ENCODE peak calls at places on chromosomes 16 and 17, in four cellular contexts. One of them, this sample, is unnamed.

GRCh38 chr17:42422958-42423712 is at the start of gene CAVIN1:
- DNase-seq in CD4-positive, alpha-beta T cell: no peak
- DNase-seq in GM23248: peak; percentile 99
- DNase-seq in CD8-positive, alpha-beta T cell: no peak
- DNase-seq in this sample: peak; percentile 95

GRCh38 chr17:64085650-64086005 is 44.3 kb downstream of the ERN1 start:
- DNase-seq in CD4-positive, alpha-beta T cell: no peak
- DNase-seq in GM23248: no peak
- DNase-seq in CD8-positive, alpha-beta T cell: no peak
- DNase-seq in this sample: no peak

GRCh38 chr17:77491921-77492445 is 351.2 kb downstream of the SEC14L1 start:
- DNase-seq in CD4-positive, alpha-beta T cell: no peak
- DNase-seq in GM23248: no peak
- DNase-seq in CD8-positive, alpha-beta T cell: no peak
- DNase-seq in this sample: no peak

GRCh38 chr16:67762385-67762784 is 43.3 kb upstream of the GFOD2 start:
- DNase-seq in CD4-positive, alpha-beta T cell: no peak
- DNase-seq in GM23248: no peak
- DNase-seq in CD8-positive, alpha-beta T cell: no peak
- DNase-seq in this sample: no peak

GRCh38 chr17:75404739-75405364 is 626 bp downstream of the GRB2 start:
- DNase-seq in CD4-positive, alpha-beta T cell: peak; percentile 40
- DNase-seq in GM23248: peak; percentile 77
- DNase-seq in CD8-positive, alpha-beta T cell: peak; percentile 20
- DNase-seq in this sample: no peak

GRCh38 chr17:44191941-44192496 is 5.2 kb downstream of the TMUB2 start:
- DNase-seq in CD4-positive, alpha-beta T cell: no peak
- DNase-seq in GM23248: no peak
- DNase-seq in CD8-positive, alpha-beta T cell: no peak
- DNase-seq in this sample: no peak

GRCh38 chr16:21088646-21089538 is 61.8 kb downstream of the DNAH3 start:
- DNase-seq in CD4-positive, alpha-beta T cell: no peak
- DNase-seq in GM23248: peak; percentile 86
- DNase-seq in CD8-positive, alpha-beta T cell: no peak
- DNase-seq in this sample: peak; percentile 80

GRCh38 chr17:75130632-75131277 is 787 bp downstream of the NT5C start:
- DNase-seq in CD4-positive, alpha-beta T cell: no peak
- DNase-seq in GM23248: peak; percentile 76
- DNase-seq in CD8-positive, alpha-beta T cell: no peak
- DNase-seq in this sample: peak; percentile 39

GRCh38 chr16:21524068-21524751 is 75.2 kb upstream of the METTL9 start:
- DNase-seq in CD4-positive, alpha-beta T cell: no peak
- DNase-seq in GM23248: peak; percentile 3
- DNase-seq in CD8-positive, alpha-beta T cell: no peak
- DNase-seq in this sample: no peak

GRCh38 chr17:76207670-76208069 is 32.6 kb downstream of the RNF157 start:
- DNase-seq in CD4-positive, alpha-beta T cell: no peak
- DNase-seq in GM23248: no peak
- DNase-seq in CD8-positive, alpha-beta T cell: no peak
- DNase-seq in this sample: no peak

GRCh38 chr16:27455700-27456099 is 53.7 kb downstream of the IL21R start:
- DNase-seq in CD4-positive, alpha-beta T cell: no peak
- DNase-seq in GM23248: no peak
- DNase-seq in CD8-positive, alpha-beta T cell: no peak
- DNase-seq in this sample: no peak

GRCh38 chr17:8488931-8489330 is 53.2 kb downstream of the NDEL1 start:
- DNase-seq in CD4-positive, alpha-beta T cell: no peak
- DNase-seq in GM23248: peak; percentile 99
- DNase-seq in CD8-positive, alpha-beta T cell: no peak
- DNase-seq in this sample: peak; percentile 98

GRCh38 chr17:41434313-41434895 is 6.4 kb downstream of the KRT38 start:
- DNase-seq in CD4-positive, alpha-beta T cell: no peak
- DNase-seq in GM23248: no peak
- DNase-seq in CD8-positive, alpha-beta T cell: no peak
- DNase-seq in this sample: no peak

GRCh38 chr16:3945751-3946603 is 65.5 kb upstream of the CREBBP start:
- DNase-seq in CD4-positive, alpha-beta T cell: no peak
- DNase-seq in GM23248: peak; percentile 99
- DNase-seq in CD8-positive, alpha-beta T cell: no peak
- DNase-seq in this sample: peak; percentile 97

GRCh38 chr16:72042157-72042660 is 12.1 kb upstream of the HP start:
- DNase-seq in CD4-positive, alpha-beta T cell: no peak
- DNase-seq in GM23248: no peak
- DNase-seq in CD8-positive, alpha-beta T cell: no peak
- DNase-seq in this sample: peak; percentile 31

GRCh38 chr16:22721497-22722100 is 92.4 kb upstream of the HS3ST2 start:
- DNase-seq in CD4-positive, alpha-beta T cell: no peak
- DNase-seq in GM23248: peak; percentile 7
- DNase-seq in CD8-positive, alpha-beta T cell: no peak
- DNase-seq in this sample: no peak

GRCh38 chr16:49884033-49884707 is 28.3 kb upstream of the ZNF423 start:
- DNase-seq in CD4-positive, alpha-beta T cell: no peak
- DNase-seq in GM23248: peak; percentile 14
- DNase-seq in CD8-positive, alpha-beta T cell: no peak
- DNase-seq in this sample: no peak

GRCh38 chr16:89437251-89437987 is 52.9 kb downstream of the ANKRD11 start:
- DNase-seq in CD4-positive, alpha-beta T cell: no peak
- DNase-seq in GM23248: no peak
- DNase-seq in CD8-positive, alpha-beta T cell: no peak
- DNase-seq in this sample: no peak

GRCh38 chr16:88002749-88003148 is 51.5 kb downstream of the BANP start:
- DNase-seq in CD4-positive, alpha-beta T cell: no peak
- DNase-seq in GM23248: no peak
- DNase-seq in CD8-positive, alpha-beta T cell: no peak
- DNase-seq in this sample: no peak

GRCh38 chr17:41439375-41439774 is 1.4 kb downstream of the KRT38 start:
- DNase-seq in CD4-positive, alpha-beta T cell: no peak
- DNase-seq in GM23248: peak; percentile 23
- DNase-seq in CD8-positive, alpha-beta T cell: no peak
- DNase-seq in this sample: no peak

GRCh38 chr16:12178251-12178990 is 201.9 kb downstream of the SNX29 start:
- DNase-seq in CD4-positive, alpha-beta T cell: no peak
- DNase-seq in GM23248: peak; percentile 90
- DNase-seq in CD8-positive, alpha-beta T cell: no peak
- DNase-seq in this sample: peak; percentile 86

GRCh38 chr17:40024901-40025300 is 9.7 kb downstream of the CSF3 start:
- DNase-seq in CD4-positive, alpha-beta T cell: no peak
- DNase-seq in GM23248: peak; percentile 81
- DNase-seq in CD8-positive, alpha-beta T cell: no peak
- DNase-seq in this sample: peak; percentile 22

GRCh38 chr17:65967372-65967771 is 224.6 kb downstream of the CEP112 start:
- DNase-seq in CD4-positive, alpha-beta T cell: no peak
- DNase-seq in GM23248: no peak
- DNase-seq in CD8-positive, alpha-beta T cell: no peak
- DNase-seq in this sample: no peak

GRCh38 chr16:17205279-17206139 is 265.3 kb downstream of the XYLT1 start:
- DNase-seq in CD4-positive, alpha-beta T cell: no peak
- DNase-seq in GM23248: peak; percentile 44
- DNase-seq in CD8-positive, alpha-beta T cell: no peak
- DNase-seq in this sample: peak; percentile 53

GRCh38 chr16:69329369-69330285 is 761 bp downstream of the PDF start:
- DNase-seq in CD4-positive, alpha-beta T cell: peak; percentile 26
- DNase-seq in GM23248: peak; percentile 53
- DNase-seq in CD8-positive, alpha-beta T cell: no peak
- DNase-seq in this sample: no peak

GRCh38 chr16:19974607-19975006 is 90.0 kb upstream of the GPRC5B start:
- DNase-seq in CD4-positive, alpha-beta T cell: no peak
- DNase-seq in GM23248: no peak
- DNase-seq in CD8-positive, alpha-beta T cell: no peak
- DNase-seq in this sample: no peak

GRCh38 chr16:76574651-76575050 is 297.4 kb downstream of the CNTNAP4 start:
- DNase-seq in CD4-positive, alpha-beta T cell: no peak
- DNase-seq in GM23248: no peak
- DNase-seq in CD8-positive, alpha-beta T cell: no peak
- DNase-seq in this sample: no peak

GRCh38 chr17:63700528-63701441 is 860 bp upstream of the LIMD2 start:
- DNase-seq in CD4-positive, alpha-beta T cell: no peak
- DNase-seq in GM23248: peak; percentile 79
- DNase-seq in CD8-positive, alpha-beta T cell: no peak
- DNase-seq in this sample: peak; percentile 50

GRCh38 chr17:17425591-17425990 is 51.2 kb upstream of the MED9 start:
- DNase-seq in CD4-positive, alpha-beta T cell: no peak
- DNase-seq in GM23248: peak; percentile 53
- DNase-seq in CD8-positive, alpha-beta T cell: no peak
- DNase-seq in this sample: no peak

DNA sequence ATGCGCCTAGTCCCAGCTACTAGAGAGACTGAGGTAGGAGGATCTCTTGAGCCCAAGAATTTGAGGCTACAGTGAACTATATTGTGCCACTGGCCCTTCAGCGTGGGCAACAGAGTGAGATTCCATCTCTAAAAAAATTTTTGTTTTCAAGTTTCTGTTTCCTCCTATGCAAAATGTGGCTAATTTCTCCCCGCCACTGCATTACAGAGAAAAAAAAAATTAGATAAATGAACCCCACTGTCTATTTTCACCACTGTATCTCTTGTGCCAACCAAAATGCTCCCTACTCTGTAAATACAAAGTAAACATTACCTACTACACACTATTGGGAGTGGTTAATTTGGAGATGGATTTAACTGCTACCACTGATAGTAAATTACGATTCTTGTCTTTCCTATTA is 2.0 kb downstream of the MARF1 start:
- DNase-seq in CD4-positive, alpha-beta T cell: no peak
- DNase-seq in GM23248: no peak
- DNase-seq in CD8-positive, alpha-beta T cell: no peak
- DNase-seq in this sample: no peak
- H3K27ac ChIP-seq in CD4-positive, alpha-beta T cell: peak overlapping the region; percentile 69
- H3K27ac ChIP-seq in GM23248: no peak overlapping the region
- H3K27ac ChIP-seq in CD8-positive, alpha-beta T cell: no peak overlapping the region
- H3K27ac ChIP-seq in this sample: no peak overlapping the region

GRCh38 chr16:74743045-74743667 is 31.5 kb downstream of the FA2H start:
- DNase-seq in CD4-positive, alpha-beta T cell: no peak
- DNase-seq in GM23248: no peak
- DNase-seq in CD8-positive, alpha-beta T cell: no peak
- DNase-seq in this sample: no peak
- H3K27ac ChIP-seq in CD4-positive, alpha-beta T cell: no peak overlapping the region
- H3K27ac ChIP-seq in GM23248: no peak overlapping the region
- H3K27ac ChIP-seq in CD8-positive, alpha-beta T cell: no peak overlapping the region
- H3K27ac ChIP-seq in this sample: no peak overlapping the region

GRCh38 chr17:18966831-18967624 is 15.1 kb downstream of the SLC5A10 start:
- DNase-seq in CD4-positive, alpha-beta T cell: no peak
- DNase-seq in GM23248: peak; percentile 24
- DNase-seq in CD8-positive, alpha-beta T cell: no peak
- DNase-seq in this sample: no peak

GRCh38 chr17:18968945-18969887 is 17.3 kb downstream of the SLC5A10 start:
- DNase-seq in CD4-positive, alpha-beta T cell: no peak
- DNase-seq in GM23248: peak; percentile 87
- DNase-seq in CD8-positive, alpha-beta T cell: no peak
- DNase-seq in this sample: no peak

GRCh38 chr17:18965530-18966236 is 13.7 kb downstream of the SLC5A10 start:
- DNase-seq in CD4-positive, alpha-beta T cell: no peak
- DNase-seq in GM23248: no peak
- DNase-seq in CD8-positive, alpha-beta T cell: no peak
- DNase-seq in this sample: no peak

GRCh38 chr17:18970582-18971480 is 18.9 kb downstream of the SLC5A10 start:
- DNase-seq in CD4-positive, alpha-beta T cell: no peak
- DNase-seq in GM23248: peak; percentile 30
- DNase-seq in CD8-positive, alpha-beta T cell: no peak
- DNase-seq in this sample: no peak

DNA sequence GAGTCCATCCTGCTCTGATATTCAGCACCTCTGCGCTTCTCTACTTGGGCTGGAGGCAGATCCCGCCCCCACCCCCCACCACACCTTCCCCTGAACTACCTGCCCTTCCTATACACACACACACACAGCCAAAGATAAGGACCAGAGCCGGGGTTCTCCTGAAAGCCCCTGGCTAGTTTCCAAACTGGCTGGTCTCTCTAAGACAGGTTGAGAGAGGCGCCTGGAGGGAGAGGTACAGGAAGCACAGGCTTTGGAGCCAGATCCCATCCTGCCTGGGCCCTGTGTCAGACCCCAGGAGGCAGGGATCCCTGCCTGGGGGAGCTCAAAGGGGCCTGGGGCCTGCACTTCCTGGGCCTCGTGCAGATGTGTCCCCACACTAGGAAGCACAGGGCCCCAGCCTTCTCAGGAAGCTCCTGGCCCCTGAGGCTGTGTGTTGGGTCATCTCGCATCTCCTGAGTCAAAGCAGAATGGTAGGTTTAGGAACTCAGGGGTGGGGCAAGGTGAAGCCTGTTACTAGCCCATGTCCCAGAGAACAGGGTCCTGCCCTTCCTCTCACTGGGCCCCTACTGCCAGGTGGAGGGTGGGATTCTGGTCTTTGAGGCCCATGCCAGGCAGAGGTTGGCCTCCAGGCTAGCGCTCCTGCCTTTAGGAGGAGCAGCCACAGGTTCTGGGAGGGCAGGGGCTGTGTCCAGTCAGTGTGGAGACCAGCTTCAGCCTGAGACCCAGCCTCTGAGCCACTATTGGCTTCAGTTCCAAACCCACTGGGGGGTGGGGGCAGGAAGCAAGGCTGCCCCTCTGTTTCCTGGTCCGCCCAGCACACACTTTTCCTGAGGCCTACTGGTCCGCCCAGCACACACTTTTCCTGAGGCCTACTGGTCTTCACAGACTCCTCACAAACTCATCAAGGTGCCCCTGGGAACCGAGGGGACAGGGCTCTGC is 16.1 kb downstream of the SLC5A10 start:
- DNase-seq in CD4-positive, alpha-beta T cell: no peak
- DNase-seq in GM23248: peak; percentile 35
- DNase-seq in CD8-positive, alpha-beta T cell: no peak
- DNase-seq in this sample: no peak
- H3K27ac ChIP-seq in CD4-positive, alpha-beta T cell: no peak overlapping the region
- H3K27ac ChIP-seq in GM23248: no peak overlapping the region
- H3K27ac ChIP-seq in CD8-positive, alpha-beta T cell: no peak overlapping the region
- H3K27ac ChIP-seq in this sample: no peak overlapping the region

GRCh38 chr16:53034306-53034705 is 18.4 kb downstream of the CHD9NB start:
- DNase-seq in CD4-positive, alpha-beta T cell: no peak
- DNase-seq in GM23248: peak; percentile 48
- DNase-seq in CD8-positive, alpha-beta T cell: no peak
- DNase-seq in this sample: peak; percentile 22

GRCh38 chr16:53029971-53030370 is 22.7 kb downstream of the CHD9NB start:
- DNase-seq in CD4-positive, alpha-beta T cell: no peak
- DNase-seq in GM23248: no peak
- DNase-seq in CD8-positive, alpha-beta T cell: no peak
- DNase-seq in this sample: no peak

GRCh38 chr16:53035176-53035942 is 17.3 kb downstream of the CHD9NB start:
- DNase-seq in CD4-positive, alpha-beta T cell: no peak
- DNase-seq in GM23248: no peak
- DNase-seq in CD8-positive, alpha-beta T cell: no peak
- DNase-seq in this sample: no peak

GRCh38 chr16:53036066-53036465 is 16.6 kb downstream of the CHD9NB start:
- DNase-seq in CD4-positive, alpha-beta T cell: no peak
- DNase-seq in GM23248: no peak
- DNase-seq in CD8-positive, alpha-beta T cell: no peak
- DNase-seq in this sample: no peak

GRCh38 chr16:53031323-53031942 is 21.3 kb downstream of the CHD9NB start:
- DNase-seq in CD4-positive, alpha-beta T cell: no peak
- DNase-seq in GM23248: no peak
- DNase-seq in CD8-positive, alpha-beta T cell: no peak
- DNase-seq in this sample: no peak
- H3K27ac ChIP-seq in CD4-positive, alpha-beta T cell: no peak overlapping the region
- H3K27ac ChIP-seq in GM23248: no peak overlapping the region
- H3K27ac ChIP-seq in CD8-positive, alpha-beta T cell: no peak overlapping the region
- H3K27ac ChIP-seq in this sample: no peak overlapping the region

This sample was measured in astrocyte.